ENCODE peak calls at places on chromosome 15, in ten cellular contexts. I is OCI-LY7, L is bronchial epithelial cell, J is adrenal gland, G is tibial nerve, X is BE2C, K is neural progenitor cell, R is ovary, B is cardiac fibroblast, P is fibroblast of pulmonary artery. Y is an unnamed sample.

GRCh38 chr15:56869573-56869972 is 48.9 kb upstream of the TCF12 start:
- DNase-seq in G (peak), J (peak), B (peak), L (peak), X (peak), R (no peak), P (peak), I (peak), K (peak), Y (no peak)

GRCh38 chr15:56248276-56248675 is 4.6 kb upstream of the RFX7 start:
- DNase-seq in R (no peak), I (no peak), J (no peak), L (no peak), B (no peak), G (no peak), P (no peak), X (no peak), K (no peak), Y (no peak)

GRCh38 chr15:50265620-50266019 is at the start of gene HDC:
- DNase-seq in K (peak), B (no peak), L (no peak), J (no peak), P (no peak), I (no peak), X (no peak), G (no peak), R (no peak), Y (no peak)

GRCh38 chr15:35349916-35350315 is 196.0 kb downstream of the DPH6 start:
- DNase-seq in J (no peak), K (no peak), G (no peak), X (no peak), I (no peak), B (no peak), R (no peak), L (peak), P (no peak), Y (no peak)

GRCh38 chr15:57485869-57486268 is 105.8 kb upstream of the MYZAP start:
- DNase-seq in I (no peak), J (peak), B (peak), X (no peak), G (no peak), P (peak), R (no peak), L (peak), K (no peak), Y (peak)

GRCh38 chr15:83299462-83299861 is 15.0 kb upstream of the BNC1 start:
- DNase-seq in J (no peak), K (no peak), X (no peak), R (no peak), P (no peak), L (no peak), G (no peak), B (no peak), I (no peak), Y (no peak)

GRCh38 chr15:85667491-85668424 is 127.0 kb downstream of the KLHL25 start:
- DNase-seq in X (no peak), R (no peak), K (no peak), P (peak), G (peak), B (peak), J (peak), L (peak), I (no peak), Y (peak)

GRCh38 chr15:33104276-33104675 is 90.2 kb downstream of the FMN1 start:
- DNase-seq in J (no peak), X (no peak), B (peak), R (no peak), P (peak), G (no peak), L (peak), K (no peak), I (no peak), Y (no peak)

GRCh38 chr15:32715276-32715675 is 2.5 kb upstream of the GREM1 start:
- DNase-seq in L (peak), R (no peak), I (no peak), K (no peak), J (no peak), G (no peak), X (no peak), P (no peak), B (peak), Y (no peak)

GRCh38 chr15:92922405-92923002 is 22.4 kb downstream of the CHD2 start:
- DNase-seq in X (no peak), G (no peak), P (no peak), I (peak), K (no peak), R (no peak), L (no peak), B (no peak), J (no peak), Y (no peak)

GRCh38 chr15:88647362-88648105 is 8.7 kb downstream of the ISG20 start:
- DNase-seq in L (no peak), K (no peak), G (no peak), P (no peak), I (peak), J (no peak), R (no peak), B (no peak), X (no peak), Y (no peak)

GRCh38 chr15:31314380-31314779 is 12.3 kb upstream of the KLF13 start:
- DNase-seq in I (no peak), B (no peak), L (no peak), K (no peak), R (no peak), G (no peak), P (no peak), X (no peak), J (no peak), Y (no peak)

GRCh38 chr15:68363353-68363752 is 68.6 kb downstream of the ITGA11 start:
- DNase-seq in X (no peak), K (no peak), J (no peak), R (no peak), I (no peak), P (no peak), B (no peak), L (no peak), G (no peak), Y (no peak)

GRCh38 chr15:43932036-43932435 is 105.2 kb downstream of the WDR76 start:
- DNase-seq in J (no peak), K (no peak), I (no peak), R (no peak), X (no peak), P (no peak), B (peak), G (no peak), L (no peak), Y (no peak)

GRCh38 chr15:43930079-43930478 is 103.3 kb downstream of the WDR76 start:
- DNase-seq in L (no peak), B (no peak), I (no peak), J (no peak), G (no peak), P (no peak), X (no peak), R (no peak), K (peak), Y (no peak)

GRCh38 chr15:43930556-43930955 is 103.8 kb downstream of the WDR76 start:
- DNase-seq in K (no peak), G (no peak), P (no peak), X (no peak), B (no peak), I (peak), J (no peak), R (no peak), L (no peak), Y (no peak)

GRCh38 chr15:43927203-43927602 is 100.4 kb downstream of the WDR76 start:
- DNase-seq in R (no peak), P (no peak), K (no peak), J (no peak), X (no peak), B (no peak), G (no peak), L (no peak), I (no peak), Y (no peak)

DNA sequence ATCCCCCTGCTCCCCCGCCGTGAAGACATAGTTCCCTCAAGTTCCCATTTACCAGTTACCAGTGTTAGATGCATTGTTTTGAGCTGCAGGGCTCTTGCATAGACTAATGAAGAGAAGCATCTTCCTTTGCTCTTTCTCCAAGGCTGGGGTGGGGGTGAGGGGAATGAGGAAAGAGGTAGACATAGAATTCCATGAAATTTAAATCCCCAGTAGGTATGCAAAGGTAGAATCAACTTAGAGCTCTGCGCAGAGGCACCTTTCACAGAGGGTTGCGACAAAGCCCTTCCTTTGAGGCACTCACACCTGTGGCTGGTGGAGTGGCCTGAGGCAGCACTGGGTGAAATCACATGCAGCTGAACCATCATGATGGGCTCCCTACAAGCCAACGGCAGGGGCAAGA is 101.3 kb downstream of the WDR76 start:
- DNase-seq in J (no peak), I (no peak), G (no peak), P (no peak), K (no peak), R (no peak), X (no peak), B (no peak), L (no peak), Y (no peak)
- H3K4me3 ChIP-seq in J (no peak), I (no peak), G (no peak), P (no peak), K (no peak), R (no peak), X (no peak), B (no peak), L (no peak), Y (no peak)

DNA sequence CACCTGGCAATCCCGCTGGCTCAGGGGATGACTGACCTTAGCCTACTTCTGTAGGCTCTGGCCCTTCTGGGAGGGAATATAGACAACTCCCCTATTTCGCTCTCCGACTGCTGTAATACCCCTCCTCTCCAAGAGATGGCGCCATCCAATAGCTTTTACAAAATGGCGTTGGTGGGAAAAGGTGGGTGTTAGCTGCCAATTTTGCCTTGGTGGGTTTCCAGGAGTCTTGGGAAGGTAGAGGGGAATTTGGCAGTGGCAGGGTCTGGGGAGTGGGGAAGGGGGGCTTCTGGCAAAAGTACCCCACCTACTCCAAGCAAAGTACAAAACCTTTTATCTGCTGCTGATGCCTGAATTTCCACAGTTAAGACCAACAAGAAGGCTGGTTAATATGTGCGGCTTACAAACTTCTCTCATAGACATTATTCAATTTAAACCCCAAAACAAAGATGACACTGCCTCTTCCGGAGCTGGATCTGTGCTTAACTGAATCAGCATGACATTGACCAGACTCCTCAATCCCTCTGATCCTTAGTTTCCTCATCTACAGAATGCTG is 62.1 kb downstream of the RASGRF1 start:
- DNase-seq in J (peak), X (peak), K (peak), G (peak), B (peak), L (peak), R (peak), P (peak), I (peak), Y (no peak)
- H3K4me3 ChIP-seq in J (no peak), X (no peak), K (no peak), G (no peak), B (no peak), L (no peak), R (no peak), P (no peak), I (no peak), Y (no peak)

DNA sequence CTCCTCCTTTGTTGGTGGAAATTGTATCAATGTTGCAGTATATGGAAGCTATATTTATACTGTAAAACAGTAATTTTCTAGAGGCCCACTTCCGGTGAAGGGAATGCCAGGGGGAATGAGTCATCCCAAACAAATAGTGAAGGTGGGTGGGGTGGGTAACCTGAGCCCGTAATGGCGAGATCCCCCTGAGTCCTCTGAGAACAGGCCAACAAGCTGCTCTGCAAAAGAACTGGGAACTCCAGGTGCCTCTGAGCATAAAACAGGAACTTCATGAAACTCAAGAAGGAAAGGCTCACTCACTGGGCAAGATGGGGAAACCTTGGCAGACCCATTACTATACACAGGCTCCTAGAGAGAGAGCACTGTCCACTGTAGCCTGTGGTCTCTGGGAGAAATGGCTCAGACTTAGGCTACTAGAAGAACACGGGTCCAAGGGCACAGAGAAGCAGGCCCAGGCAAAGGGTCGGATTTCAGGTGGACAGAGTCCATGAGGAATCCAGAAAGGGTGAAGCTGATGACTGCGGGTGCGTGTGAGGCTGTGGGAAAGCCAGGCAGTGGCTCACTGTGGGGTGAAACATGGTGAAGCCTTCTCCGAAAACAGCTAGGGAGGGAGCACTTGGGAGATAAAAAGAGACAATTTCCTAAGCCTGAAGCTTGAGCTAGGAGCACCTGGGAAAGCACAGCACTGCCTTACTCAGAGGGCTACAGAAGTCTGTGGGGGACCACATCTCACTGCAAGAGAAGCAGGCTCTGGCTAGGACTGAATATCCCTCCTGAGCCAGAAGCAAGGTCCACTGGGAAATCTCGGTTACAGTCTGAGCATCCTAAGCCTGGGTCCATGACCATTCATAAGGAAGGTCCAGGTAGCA is 19.8 kb downstream of the LARP6 start:
- DNase-seq in I (no peak), P (peak), L (peak), X (no peak), K (no peak), J (no peak), G (no peak), R (no peak), B (peak), Y (no peak)
- H3K4me3 ChIP-seq in I (no peak), P (no peak), L (no peak), X (no peak), K (no peak), J (no peak), G (no peak), R (no peak), B (no peak), Y (no peak)

GRCh38 chr15:64101018-64101417 is 5.2 kb downstream of the SNX1 start:
- DNase-seq in X (no peak), R (no peak), P (no peak), L (no peak), K (no peak), B (no peak), I (no peak), G (no peak), J (no peak), Y (no peak)
- H3K4me3 ChIP-seq in X (no peak), R (no peak), P (no peak), L (no peak), K (no peak), B (no peak), I (no peak), G (no peak), J (no peak), Y (no peak)

GRCh38 chr15:67018451-67018850 is 47.0 kb upstream of the SMAD3 start:
- DNase-seq in X (no peak), K (no peak), P (no peak), J (no peak), I (no peak), R (no peak), L (no peak), B (no peak), G (no peak), Y (no peak)

GRCh38 chr15:67019069-67019468 is 46.3 kb upstream of the SMAD3 start:
- DNase-seq in P (no peak), I (no peak), L (no peak), R (no peak), J (no peak), K (no peak), X (no peak), G (no peak), B (no peak), Y (no peak)

GRCh38 chr15:67018026-67018425 is 47.4 kb upstream of the SMAD3 start:
- DNase-seq in X (no peak), B (no peak), L (no peak), G (no peak), P (no peak), I (no peak), R (no peak), J (no peak), K (no peak), Y (no peak)

GRCh38 chr15:67019886-67020520 is 45.4 kb upstream of the SMAD3 start:
- DNase-seq in K (no peak), G (no peak), B (no peak), R (no peak), I (no peak), L (no peak), J (no peak), P (no peak), X (no peak), Y (no peak)

DNA sequence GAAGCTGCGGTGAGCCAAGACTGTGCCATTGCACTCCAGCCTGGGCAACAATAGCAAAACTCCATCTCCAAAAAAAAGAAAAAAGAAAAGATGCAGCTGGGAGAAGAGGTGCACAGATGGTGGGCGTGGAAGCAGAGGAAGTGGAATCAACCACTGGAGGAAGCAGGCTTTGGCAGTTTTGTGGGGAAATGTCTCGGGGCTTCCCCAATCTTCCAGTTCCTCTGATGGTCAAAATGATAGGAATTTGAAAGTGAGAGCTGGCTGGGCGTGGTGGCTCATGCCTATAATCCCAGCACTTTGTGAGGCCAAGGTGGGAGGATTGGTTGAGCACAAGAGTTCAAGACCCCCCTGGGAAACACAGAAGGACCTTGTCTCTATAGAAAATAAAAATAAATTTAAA is 48.1 kb upstream of the SMAD3 start:
- DNase-seq in B (no peak), J (peak), X (no peak), L (no peak), G (no peak), P (no peak), R (no peak), K (no peak), I (no peak), Y (no peak)
- H3K4me3 ChIP-seq in B (no peak), J (no peak), X (no peak), L (no peak), G (no peak), P (no peak), R (no peak), K (no peak), I (no peak), Y (no peak)

GRCh38 chr15:29812384-29812694 is 9.9 kb downstream of the TJP1 start:
- DNase-seq in I (no peak), X (no peak), B (peak), G (no peak), P (peak), L (peak), K (no peak), R (no peak), J (no peak), Y (no peak)

GRCh38 chr15:29813009-29813408 is 9.3 kb downstream of the TJP1 start:
- DNase-seq in L (peak), X (no peak), G (no peak), J (no peak), P (no peak), K (no peak), I (no peak), B (no peak), R (no peak), Y (no peak)

GRCh38 chr15:29815000-29815704 is 7.1 kb downstream of the TJP1 start:
- DNase-seq in X (no peak), I (no peak), P (peak), R (no peak), B (peak), L (peak), G (no peak), J (peak), K (no peak), Y (no peak)

GRCh38 chr15:29815705-29816042 is 6.6 kb downstream of the TJP1 start:
- DNase-seq in B (no peak), X (no peak), J (no peak), L (no peak), G (no peak), R (no peak), P (no peak), K (no peak), I (no peak), Y (no peak)

DNA sequence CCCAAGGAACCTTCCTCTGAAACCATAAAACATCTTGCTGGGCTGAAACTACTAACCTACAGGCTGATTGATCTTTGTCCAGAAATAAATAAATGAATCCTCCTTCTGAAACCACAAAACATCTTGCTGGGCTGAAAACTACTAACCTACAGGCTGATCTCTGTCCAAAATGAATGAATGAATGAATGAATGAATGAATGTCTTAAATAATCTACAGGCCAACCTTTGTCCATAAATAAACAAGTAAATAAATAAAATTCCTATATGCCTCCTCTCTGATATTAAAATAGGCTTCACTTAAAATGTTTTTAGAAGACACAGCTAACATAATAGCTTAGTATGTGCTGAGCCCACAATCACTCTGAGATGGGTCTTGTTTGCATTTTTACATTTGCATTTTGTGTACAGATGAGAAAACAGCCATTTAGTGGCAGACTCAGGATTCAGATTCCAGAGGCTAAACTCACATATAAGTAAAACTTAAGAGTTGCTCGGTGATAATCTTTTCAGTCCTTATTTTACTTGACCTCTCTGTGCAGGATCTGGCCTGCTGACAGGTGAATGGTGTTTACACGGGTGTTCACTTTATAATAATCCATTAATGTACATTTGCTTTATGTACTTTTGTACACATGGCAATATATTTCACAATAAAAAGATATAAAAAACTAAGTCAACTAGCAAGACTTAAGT is 10.4 kb downstream of the TJP1 start:
- DNase-seq in X (no peak), G (no peak), B (no peak), P (no peak), R (no peak), K (no peak), I (no peak), J (no peak), L (no peak), Y (no peak)
- H3K4me3 ChIP-seq in X (no peak), G (no peak), B (no peak), P (no peak), R (no peak), K (no peak), I (no peak), J (no peak), L (no peak), Y (no peak)

GRCh38 chr15:76865548-76865991 is 39.6 kb downstream of the SCAPER start:
- DNase-seq in K (no peak), I (no peak), J (no peak), R (no peak), B (no peak), X (no peak), G (no peak), P (no peak), L (peak), Y (no peak)
- H3K4me3 ChIP-seq in K (no peak), I (no peak), J (no peak), R (no peak), B (no peak), X (no peak), G (no peak), P (no peak), L (no peak), Y (no peak)

DNA sequence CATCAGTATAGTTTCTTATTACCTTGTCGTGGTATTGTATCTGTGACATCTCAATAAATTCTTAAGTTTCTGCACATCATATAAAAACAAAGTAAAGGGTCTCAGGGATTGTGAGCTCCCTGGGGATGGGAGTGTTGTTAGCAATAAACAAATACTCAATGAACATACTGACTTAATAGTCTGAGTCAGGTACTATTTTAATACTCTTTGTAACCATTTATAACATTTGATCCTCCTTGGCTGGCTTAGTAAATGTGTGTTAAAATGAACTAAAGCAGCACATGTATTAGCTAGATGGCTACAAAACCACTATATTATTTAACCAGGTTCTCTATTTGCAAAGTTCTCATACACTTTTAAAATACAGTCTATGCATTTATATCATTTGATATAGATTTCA is 1.8 kb downstream of the ICE2 start:
- DNase-seq in I (no peak), R (no peak), L (peak), G (no peak), P (no peak), X (no peak), J (no peak), K (no peak), B (peak), Y (no peak)
- H3K4me3 ChIP-seq in I (peak), R (no peak), L (no peak), G (no peak), P (peak), X (peak), J (no peak), K (peak), B (no peak), Y (peak)

Y was measured in thoracic aorta.